ENCODE peak calls at places on chromosomes 13 and 19, in seven cellular contexts. D is SK-N-SH, E is HCT116, V is HepG2, Q is endothelial cell of umbilical vein, X is K562, L is H1. H is an unnamed sample. For H3K4me1 and H3K79me2, the result is how much of the 10 kb centered on the place peaks cover.

GRCh38 chr13:46522692-46523040 is 30.3 kb upstream of the LRCH1 start:
- DNase-seq in V (no peak), L (no peak), Q (peak), X (no peak), E (no peak), D (no peak), H (no peak)

GRCh38 chr19:45558399-45558878 is 26.2 kb downstream of the OPA3 start:
- DNase-seq in V (peak), D (peak), E (peak), Q (peak), X (peak), L (peak), H (peak)

GRCh38 chr13:74067818-74068217 is 66.4 kb downstream of the KLF12 start:
- DNase-seq in E (no peak), D (no peak), Q (no peak), V (no peak), L (no peak), X (no peak), H (no peak)

GRCh38 chr13:37476874-37477273 is 121.7 kb downstream of the POSTN start:
- DNase-seq in X (no peak), D (no peak), L (no peak), V (no peak), E (no peak), Q (no peak), H (no peak)

GRCh38 chr19:18503971-18504885 is 17.6 kb downstream of the ELL start:
- DNase-seq in X (no peak), D (no peak), Q (no peak), V (peak), E (no peak), L (no peak), H (no peak)

GRCh38 chr13:93552596-93552995 is 326.0 kb downstream of the GPC6 start:
- DNase-seq in D (no peak), V (no peak), X (no peak), L (no peak), E (no peak), Q (no peak), H (peak)

GRCh38 chr13:83853771-83854170 is 28.5 kb downstream of the SLITRK1 start:
- DNase-seq in E (no peak), Q (no peak), X (no peak), L (no peak), D (no peak), V (no peak), H (no peak)

GRCh38 chr13:26881154-26881553 is 120.6 kb upstream of the GPR12 start:
- DNase-seq in L (no peak), E (no peak), Q (no peak), X (no peak), D (peak), V (no peak), H (no peak)

GRCh38 chr13:111131048-111131447 is 15.9 kb downstream of the ARHGEF7 start:
- DNase-seq in D (no peak), X (no peak), V (no peak), L (no peak), E (no peak), Q (no peak), H (no peak)

GRCh38 chr19:21843081-21843480 is 7.1 kb upstream of the ZNF43 start:
- DNase-seq in Q (no peak), D (no peak), L (no peak), X (no peak), V (no peak), E (no peak), H (no peak)

GRCh38 chr19:35533822-35534521 is 716 bp downstream of the GAPDHS start:
- DNase-seq in Q (no peak), L (peak), V (peak), X (no peak), E (no peak), D (no peak), H (peak)

GRCh38 chr13:51682691-51683090 is 98.4 kb downstream of the WDFY2 start:
- DNase-seq in E (no peak), X (no peak), L (no peak), Q (no peak), D (no peak), V (no peak), H (no peak)

GRCh38 chr19:48925240-48925843 is 8.2 kb upstream of the DHDH start:
- DNase-seq in E (peak), Q (no peak), D (no peak), V (peak), L (no peak), X (no peak), H (no peak)

GRCh38 chr13:106246237-106246636 is 289.2 kb downstream of the EFNB2 start:
- DNase-seq in Q (no peak), L (no peak), X (no peak), V (no peak), D (no peak), E (no peak), H (peak)

GRCh38 chr13:112000888-112001287 is 66.1 kb upstream of the SOX1 start:
- DNase-seq in L (no peak), Q (no peak), X (no peak), D (no peak), V (no peak), E (no peak), H (no peak)

GRCh38 chr13:86000546-86000945 is 201.3 kb upstream of the SLITRK6 start:
- DNase-seq in X (no peak), D (no peak), E (no peak), Q (no peak), V (no peak), L (no peak), H (no peak)

GRCh38 chr19:28076628-28077027 is 1136.3 kb downstream of the UQCRFS1 start:
- DNase-seq in V (no peak), D (no peak), L (no peak), Q (no peak), X (no peak), E (no peak), H (no peak)

GRCh38 chr19:11379857-11380350 is 4.2 kb downstream of the EPOR start:
- DNase-seq in X (no peak), Q (no peak), E (no peak), D (no peak), L (no peak), V (no peak), H (no peak)
- H3K4me1 ChIP-seq in X (half or more), Q (half or more), E (half or more), D (under half), L (under half), V (under half), H (under half)

DNA sequence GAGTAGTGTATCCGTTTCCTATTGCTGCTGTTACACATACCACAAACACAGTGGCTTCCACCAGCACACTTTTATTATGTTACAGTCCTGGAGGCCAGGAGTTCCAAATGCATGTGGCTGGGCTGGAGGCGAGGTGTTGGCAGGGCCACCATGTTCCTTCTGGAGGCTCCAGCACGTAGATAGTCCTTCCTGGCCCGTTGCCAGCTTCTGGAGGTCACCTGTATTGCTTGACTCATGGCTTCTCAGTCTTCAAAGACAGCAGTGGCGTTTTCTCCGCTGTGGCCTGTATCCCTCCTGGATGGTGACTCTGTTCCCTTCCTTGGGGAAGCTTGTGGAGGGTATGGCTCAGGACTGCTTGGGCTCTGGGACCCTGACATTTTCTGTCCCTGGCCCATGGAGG is 15.2 kb downstream of the ZNF473 start:
- DNase-seq in V (no peak), L (no peak), D (no peak), E (no peak), X (no peak), Q (no peak), H (no peak)
- H3K79me2 ChIP-seq in V (under half), L (under half), D (under half), E (under half), X (under half), Q (under half), H (under half)

DNA sequence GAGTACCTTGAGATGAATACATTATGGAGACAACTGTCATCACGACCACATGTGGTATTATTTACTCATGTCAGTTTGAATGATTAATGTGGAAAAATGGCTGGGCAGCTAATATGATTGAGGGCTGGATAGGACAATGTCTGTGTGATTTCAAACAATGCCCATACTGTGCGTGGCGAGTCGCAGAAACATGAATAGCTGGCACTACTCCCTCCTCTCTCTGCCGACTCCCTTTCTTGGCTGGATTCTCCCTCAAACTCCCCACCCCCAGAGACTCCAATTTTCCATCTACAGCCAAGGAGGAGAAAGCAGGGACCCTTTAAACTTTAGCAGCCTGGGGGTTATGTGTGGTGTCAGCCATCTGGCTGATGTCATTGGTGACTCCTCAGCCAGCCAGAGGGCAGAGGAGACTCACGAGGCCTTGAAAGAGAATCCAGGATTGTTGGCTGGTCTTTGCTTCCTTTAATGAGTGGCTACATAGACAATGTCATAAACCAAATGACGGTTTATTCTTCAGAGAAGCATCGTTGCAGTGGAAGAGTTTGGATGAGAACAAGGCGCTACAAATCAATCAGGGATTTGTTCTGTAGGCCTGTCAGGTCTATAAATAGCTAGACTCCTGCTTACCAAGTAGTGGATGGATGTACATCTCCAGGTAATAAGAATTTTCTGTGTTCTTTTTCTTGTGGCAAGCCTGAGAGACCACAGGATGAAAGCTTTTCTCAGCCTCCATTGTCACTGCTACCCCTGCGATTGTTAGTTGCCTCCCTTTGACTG is 165.6 kb downstream of the DLEU7 start:
- DNase-seq in V (no peak), D (no peak), X (no peak), L (no peak), Q (no peak), E (no peak), H (no peak)
- TF ChIP-seq POLR2AphosphoS5 in V (no peak), D (no peak), X (no peak), L (no peak), Q (no peak), E (no peak), H (no peak)

GRCh38 chr19:54203151-54203611 is 2.5 kb downstream of the RPS9 start:
- DNase-seq in X (no peak), L (no peak), Q (no peak), V (peak), D (no peak), E (no peak), H (no peak)
- H3K4me1 ChIP-seq in X (under half), L (under half), Q (under half), V (half or more), D (under half), E (half or more), H (under half)

GRCh38 chr13:33264620-33264978 is 21.0 kb downstream of the STARD13 start:
- DNase-seq in X (no peak), Q (no peak), D (no peak), E (no peak), V (no peak), L (no peak), H (no peak)

GRCh38 chr13:33263484-33263883 is 22.1 kb downstream of the STARD13 start:
- DNase-seq in X (no peak), D (no peak), E (no peak), Q (no peak), V (no peak), L (no peak), H (no peak)

GRCh38 chr13:33265133-33265532 is 20.4 kb downstream of the STARD13 start:
- DNase-seq in V (no peak), Q (no peak), X (no peak), D (no peak), E (no peak), L (no peak), H (no peak)

GRCh38 chr13:33263976-33264619 is 21.5 kb downstream of the STARD13 start:
- DNase-seq in E (no peak), L (no peak), V (no peak), X (no peak), D (no peak), Q (no peak), H (no peak)

DNA sequence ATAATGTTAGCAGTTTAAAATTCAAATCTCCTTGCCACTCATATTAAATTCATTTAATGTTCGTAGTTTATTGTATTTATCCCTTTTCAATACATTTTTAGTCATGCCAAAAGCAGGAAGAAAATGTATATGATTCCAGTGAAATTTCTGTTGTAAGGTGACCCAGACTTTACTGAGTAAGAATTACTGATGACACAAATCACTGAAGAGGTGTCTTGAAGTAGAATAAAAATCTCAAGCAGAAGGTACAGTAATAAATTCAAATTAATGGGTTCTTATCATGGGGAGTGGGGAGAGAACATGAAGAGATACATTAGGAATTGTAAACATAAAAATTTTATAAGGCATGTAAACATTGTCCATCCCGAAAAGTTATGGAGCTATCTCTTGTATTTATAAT is 19.9 kb downstream of the STARD13 start:
- DNase-seq in E (no peak), X (no peak), Q (no peak), V (no peak), D (no peak), L (no peak), H (no peak)
- H3K79me2 ChIP-seq in E (under half), X (under half), Q (half or more), V (half or more), D (half or more), L (under half), H (under half)

DNA sequence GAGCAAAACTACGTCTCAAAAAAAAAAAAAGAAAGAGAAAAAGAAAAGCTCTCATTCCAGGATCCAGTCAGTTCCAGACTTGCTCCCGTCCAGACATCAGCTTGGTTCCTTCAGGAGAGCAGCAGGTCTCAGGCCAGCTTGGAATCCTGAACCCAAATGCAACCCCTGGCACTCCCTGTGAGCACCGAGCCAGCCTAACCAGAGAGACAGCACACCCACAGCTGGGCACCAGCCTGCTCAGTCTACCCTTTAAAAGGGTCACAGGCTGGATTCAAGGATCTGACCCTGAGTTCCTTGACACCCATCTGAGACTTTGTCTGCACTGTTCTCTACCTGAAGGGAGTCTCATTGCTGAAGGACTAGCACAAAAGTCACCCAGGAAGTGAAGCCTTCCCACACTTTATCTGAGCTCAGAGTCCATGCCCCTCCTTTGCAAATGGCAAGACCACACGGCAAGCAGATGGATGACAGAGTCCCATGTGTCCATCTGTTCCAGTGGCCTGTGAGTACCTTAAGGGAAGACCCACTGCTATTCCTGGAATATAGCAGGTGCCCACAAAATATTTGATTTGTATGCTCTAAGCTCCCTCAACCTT is 1.4 kb downstream of the PEPD start:
- DNase-seq in E (no peak), X (no peak), Q (no peak), D (no peak), V (peak), L (no peak), H (no peak)
- TF ChIP-seq POLR2AphosphoS5 in E (no peak), X (no peak), Q (no peak), D (no peak), V (no peak), L (no peak), H (no peak)

GRCh38 chr13:24630121-24630520 is 50.1 kb upstream of the ATP12A start:
- DNase-seq in X (no peak), V (no peak), Q (no peak), E (no peak), D (no peak), L (no peak), H (no peak)

GRCh38 chr13:24632382-24633121 is 47.7 kb upstream of the ATP12A start:
- DNase-seq in D (no peak), X (no peak), L (no peak), E (no peak), Q (no peak), V (no peak), H (no peak)

GRCh38 chr13:24629320-24629719 is 50.9 kb upstream of the ATP12A start:
- DNase-seq in E (no peak), L (no peak), V (no peak), Q (no peak), D (no peak), X (no peak), H (no peak)

GRCh38 chr13:24630851-24631341 is 49.3 kb upstream of the ATP12A start:
- DNase-seq in X (peak), E (peak), V (no peak), Q (no peak), L (no peak), D (no peak), H (no peak)

GRCh38 chr13:24631922-24632321 is 48.3 kb upstream of the ATP12A start:
- DNase-seq in X (no peak), E (no peak), L (no peak), Q (no peak), D (no peak), V (no peak), H (no peak)
- H3K4me1 ChIP-seq in X (under half), E (under half), L (under half), Q (under half), D (under half), V (under half), H (under half)